ENCODE peak calls at places on chromosomes 1 and 21, in six cellular contexts. X, Y, S, V, D and M are unnamed samples.

GRCh38 chr1:20266141-20266540 is 24.5 kb upstream of the VWA5B1 start:
- DNase-seq in V (no peak), X (no peak), D (no peak), Y (no peak), S (no peak), M (no peak)

GRCh38 chr1:185338719-185339622 is 21.9 kb upstream of the IVNS1ABP start:
- DNase-seq in V (no peak), D (peak), S (no peak), Y (no peak), X (no peak), M (no peak)

GRCh38 chr1:44025816-44026215 is 5.4 kb downstream of the SLC6A9 start:
- DNase-seq in X (no peak), Y (no peak), D (no peak), V (no peak), S (no peak), M (no peak)

GRCh38 chr1:198335663-198336062 is 178.9 kb downstream of the NEK7 start:
- DNase-seq in X (no peak), Y (no peak), D (no peak), V (no peak), S (no peak), M (no peak)

GRCh38 chr1:151839457-151840409 is at the start of gene C2CD4D:
- DNase-seq in D (peak), Y (no peak), S (peak), V (no peak), X (peak), M (peak)

GRCh38 chr1:119822406-119822805 is 11.1 kb upstream of the REG4 start:
- DNase-seq in S (no peak), Y (no peak), V (no peak), X (no peak), D (no peak), M (no peak)

GRCh38 chr1:193190096-193190744 is 3.8 kb upstream of the B3GALT2 start:
- DNase-seq in V (no peak), X (no peak), D (no peak), S (no peak), Y (no peak), M (no peak)

GRCh38 chr1:105872761-105873286 is 1183.7 kb upstream of the PRMT6 start:
- DNase-seq in X (no peak), V (no peak), S (no peak), D (no peak), Y (no peak), M (no peak)

GRCh38 chr21:41755934-41756773 is 10.7 kb downstream of the RIPK4 start:
- DNase-seq in X (no peak), Y (no peak), D (no peak), V (no peak), S (no peak), M (no peak)

GRCh38 chr1:20616468-20617156 is 16.6 kb upstream of the PINK1 start:
- DNase-seq in V (no peak), Y (no peak), S (no peak), D (peak), X (no peak), M (no peak)

GRCh38 chr1:48817505-48818114 is 40.9 kb upstream of the BEND5 start:
- DNase-seq in X (no peak), S (no peak), Y (no peak), D (peak), V (no peak), M (peak)

GRCh38 chr1:37721565-37721964 is 29.2 kb downstream of the CDCA8 start:
- DNase-seq in Y (no peak), S (no peak), X (no peak), D (no peak), V (no peak), M (no peak)

GRCh38 chr1:53037159-53037558 is 24.9 kb upstream of the PODN start:
- DNase-seq in Y (no peak), D (no peak), V (no peak), X (no peak), S (no peak), M (no peak)

GRCh38 chr21:43195131-43196021 is 26.6 kb downstream of the CRYAA start:
- DNase-seq in V (no peak), S (no peak), X (no peak), D (peak), Y (peak), M (no peak)

GRCh38 chr21:44509539-44509938 is 30.5 kb downstream of the KRTAP10-1 start:
- DNase-seq in Y (no peak), D (peak), V (no peak), X (no peak), S (no peak), M (no peak)

GRCh38 chr1:220544901-220545303 is 17.0 kb downstream of the MARK1 start:
- DNase-seq in S (no peak), D (no peak), V (no peak), Y (no peak), X (no peak), M (no peak)

GRCh38 chr1:114152211-114153050 is 1.2 kb downstream of the SYT6 start:
- DNase-seq in X (no peak), S (no peak), Y (no peak), D (peak), V (no peak), M (peak)